ENCODE peak calls at places on chromosomes 3 and 15, in nine cellular contexts. Q is HCT116, C is NCI-H460, Y is SK-N-DZ, S is Daoy, T is midbrain, K is T-helper 1 cell, Z is dorsolateral prefrontal cortex, H is iris pigment epithelial cell. A is an unnamed sample.

GRCh38 chr3:38646630-38647029 is 2.9 kb downstream of the SCN5A start:
- DNase-seq in T (no peak), C (peak), S (peak), Z (no peak), Y (no peak), K (no peak), Q (no peak), H (peak), A (no peak)

GRCh38 chr3:153210116-153210515 is 48.1 kb downstream of the RAP2B start:
- DNase-seq in Q (peak), C (no peak), Y (no peak), Z (no peak), S (peak), T (no peak), H (peak), K (no peak), A (peak)

GRCh38 chr3:30628188-30628930 is 22.0 kb downstream of the TGFBR2 start:
- DNase-seq in Q (no peak), C (no peak), T (no peak), Y (no peak), H (no peak), S (no peak), Z (no peak), K (no peak), A (no peak)

GRCh38 chr3:28115316-28115715 is 126.1 kb upstream of the CMC1 start:
- DNase-seq in C (no peak), T (no peak), H (no peak), Q (no peak), S (no peak), K (no peak), Y (no peak), Z (no peak), A (no peak)

GRCh38 chr3:42876940-42877720 is 1.5 kb upstream of the CYP8B1 start:
- DNase-seq in T (no peak), K (no peak), C (no peak), Q (no peak), S (no peak), H (no peak), Z (no peak), Y (no peak), A (no peak)

GRCh38 chr3:135868801-135869200 is 96.7 kb upstream of the PPP2R3A start:
- DNase-seq in K (no peak), S (no peak), Y (no peak), Z (no peak), Q (no peak), C (no peak), H (no peak), T (no peak), A (no peak)

GRCh38 chr15:85457392-85457968 is 77.1 kb downstream of the AKAP13 start:
- DNase-seq in Q (no peak), K (no peak), C (no peak), Y (no peak), H (no peak), S (no peak), Z (no peak), T (no peak), A (no peak)

GRCh38 chr3:119490153-119490552 is 8.2 kb upstream of the TIMMDC1 start:
- DNase-seq in K (no peak), Q (no peak), S (no peak), T (no peak), Y (no peak), H (no peak), C (no peak), Z (no peak), A (no peak)

GRCh38 chr15:39555885-39556284 is 25.0 kb upstream of the THBS1 start:
- DNase-seq in S (no peak), Z (no peak), T (no peak), Y (no peak), K (no peak), H (no peak), Q (no peak), C (no peak), A (no peak)

GRCh38 chr15:79635897-79636596 is 203.9 kb downstream of the MINAR1 start:
- DNase-seq in S (no peak), Q (no peak), Y (no peak), T (no peak), H (no peak), C (no peak), K (no peak), Z (no peak), A (no peak)

GRCh38 chr3:7978104-7978457 is 523.5 kb upstream of the LMCD1 start:
- DNase-seq in K (no peak), S (no peak), Q (no peak), C (no peak), Y (peak), Z (peak), T (peak), H (no peak), A (no peak)

GRCh38 chr3:124351430-124352142 is 359.7 kb upstream of the ROPN1 start:
- DNase-seq in Q (peak), H (peak), Z (peak), T (peak), K (no peak), S (peak), Y (peak), C (peak), A (no peak)

GRCh38 chr3:169524131-169524530 is 139.4 kb downstream of the MECOM start:
- DNase-seq in Y (no peak), T (no peak), H (no peak), Q (no peak), Z (no peak), K (no peak), C (no peak), S (no peak), A (no peak)

GRCh38 chr15:91942676-91943417 is 89.3 kb downstream of the SLCO3A1 start:
- DNase-seq in T (peak), K (no peak), Q (peak), H (peak), C (peak), Y (no peak), S (peak), Z (no peak), A (no peak)

GRCh38 chr3:101970212-101970611 is 120.9 kb downstream of the NFKBIZ start:
- DNase-seq in C (no peak), T (no peak), S (no peak), Q (no peak), Y (no peak), Z (no peak), K (no peak), H (no peak), A (no peak)

GRCh38 chr3:34942256-34942655 is 697.1 kb upstream of the ARPP21 start:
- DNase-seq in Z (no peak), Q (no peak), C (no peak), H (no peak), T (no peak), S (no peak), K (no peak), Y (no peak), A (no peak)

GRCh38 chr3:42376397-42376798 is 34.0 kb downstream of the LYZL4 start:
- DNase-seq in K (no peak), Z (peak), T (no peak), C (no peak), Q (peak), H (peak), S (peak), Y (no peak), A (no peak)

GRCh38 chr3:11917051-11917450 is 70.4 kb upstream of the TAMM41 start:
- DNase-seq in Z (no peak), K (no peak), H (no peak), Y (no peak), S (no peak), C (no peak), T (no peak), Q (no peak), A (no peak)

GRCh38 chr15:88658972-88659931 is 20.4 kb downstream of the ISG20 start:
- DNase-seq in C (no peak), S (peak), T (peak), H (peak), Y (no peak), Z (peak), Q (peak), K (no peak), A (no peak)